ENCODE peak calls at places on chromosomes 11 and 22, in five cellular contexts. One of them, this sample, is unnamed.

GRCh38 chr22:30301995-30302809 is 12.9 kb upstream of the CASTOR1 start:
- DNase-seq in NCI-H1105: no peak
- DNase-seq in GDM1: peak; percentile 76
- DNase-seq in neural progenitor cell: no peak
- DNase-seq in T follicular helper cell: no peak
- DNase-seq in this sample: no peak

GRCh38 chr11:3995949-3996554 is 98.5 kb upstream of the RRM1 start:
- DNase-seq in GDM1: no peak
- DNase-seq in NCI-H1105: no peak
- DNase-seq in neural progenitor cell: no peak
- DNase-seq in T follicular helper cell: no peak
- DNase-seq in this sample: no peak

GRCh38 chr22:19419464-19420178 is 11.9 kb downstream of the HIRA start:
- DNase-seq in T follicular helper cell: no peak
- DNase-seq in GDM1: no peak
- DNase-seq in neural progenitor cell: no peak
- DNase-seq in NCI-H1105: no peak
- DNase-seq in this sample: no peak

GRCh38 chr11:82250047-82250446 is 483.6 kb downstream of the FAM181B start:
- DNase-seq in GDM1: no peak
- DNase-seq in T follicular helper cell: no peak
- DNase-seq in neural progenitor cell: no peak
- DNase-seq in NCI-H1105: no peak
- DNase-seq in this sample: no peak

GRCh38 chr11:9015677-9016076 is 11.9 kb upstream of the NRIP3 start:
- DNase-seq in NCI-H1105: peak; percentile 61
- DNase-seq in neural progenitor cell: peak; percentile 89
- DNase-seq in T follicular helper cell: peak; percentile 29
- DNase-seq in GDM1: peak; percentile 68
- DNase-seq in this sample: no peak

GRCh38 chr11:119854521-119854920 is 125.5 kb upstream of the NECTIN1 start:
- DNase-seq in neural progenitor cell: no peak
- DNase-seq in NCI-H1105: peak; percentile 15
- DNase-seq in T follicular helper cell: no peak
- DNase-seq in GDM1: no peak
- DNase-seq in this sample: no peak

GRCh38 chr11:43830928-43831440 is 49.6 kb upstream of the ALKBH3 start:
- DNase-seq in NCI-H1105: no peak
- DNase-seq in T follicular helper cell: no peak
- DNase-seq in neural progenitor cell: no peak
- DNase-seq in GDM1: no peak
- DNase-seq in this sample: no peak

GRCh38 chr22:49057910-49058309 is 769.8 kb downstream of the BRD1 start:
- DNase-seq in GDM1: no peak
- DNase-seq in T follicular helper cell: no peak
- DNase-seq in NCI-H1105: no peak
- DNase-seq in neural progenitor cell: no peak
- DNase-seq in this sample: no peak

GRCh38 chr11:33376331-33377099 is 119.3 kb downstream of the HIPK3 start:
- DNase-seq in neural progenitor cell: peak; percentile 66
- DNase-seq in GDM1: no peak
- DNase-seq in NCI-H1105: peak; percentile 42
- DNase-seq in T follicular helper cell: no peak
- DNase-seq in this sample: no peak

GRCh38 chr22:33082221-33082620 is 24.0 kb upstream of the SYN3 start:
- DNase-seq in T follicular helper cell: no peak
- DNase-seq in NCI-H1105: no peak
- DNase-seq in GDM1: no peak
- DNase-seq in neural progenitor cell: no peak
- DNase-seq in this sample: no peak

GRCh38 chr11:94314064-94314463 is 9.7 kb downstream of the IZUMO1R start:
- DNase-seq in GDM1: no peak
- DNase-seq in NCI-H1105: no peak
- DNase-seq in T follicular helper cell: no peak
- DNase-seq in neural progenitor cell: no peak
- DNase-seq in this sample: no peak

GRCh38 chr11:106449756-106450155 is 372.3 kb downstream of the AASDHPPT start:
- DNase-seq in neural progenitor cell: no peak
- DNase-seq in GDM1: no peak
- DNase-seq in T follicular helper cell: no peak
- DNase-seq in NCI-H1105: no peak
- DNase-seq in this sample: no peak

GRCh38 chr11:133946541-133947297 is 10.0 kb downstream of the IGSF9B start:
- DNase-seq in T follicular helper cell: no peak
- DNase-seq in neural progenitor cell: peak; percentile 68
- DNase-seq in NCI-H1105: no peak
- DNase-seq in GDM1: no peak
- DNase-seq in this sample: no peak

GRCh38 chr11:15972838-15973237 is 383.5 kb downstream of the SOX6 start:
- DNase-seq in T follicular helper cell: no peak
- DNase-seq in GDM1: no peak
- DNase-seq in NCI-H1105: no peak
- DNase-seq in neural progenitor cell: no peak
- DNase-seq in this sample: no peak

GRCh38 chr11:73204711-73205121 is 13.4 kb upstream of the P2RY2 start:
- DNase-seq in GDM1: peak; percentile 77
- DNase-seq in NCI-H1105: no peak
- DNase-seq in neural progenitor cell: no peak
- DNase-seq in T follicular helper cell: no peak
- DNase-seq in this sample: no peak

GRCh38 chr11:91248199-91248807 is 976.3 kb upstream of the FAT3 start:
- DNase-seq in GDM1: no peak
- DNase-seq in NCI-H1105: peak; percentile 25
- DNase-seq in T follicular helper cell: no peak
- DNase-seq in neural progenitor cell: peak; percentile 65
- DNase-seq in this sample: no peak

GRCh38 chr22:32353292-32353691 is 4.4 kb upstream of the RFPL3 start:
- DNase-seq in T follicular helper cell: no peak
- DNase-seq in GDM1: no peak
- DNase-seq in neural progenitor cell: no peak
- DNase-seq in NCI-H1105: no peak
- DNase-seq in this sample: no peak

GRCh38 chr11:9759519-9760179 is 95.8 kb downstream of the SWAP70 start:
- DNase-seq in neural progenitor cell: no peak
- DNase-seq in NCI-H1105: no peak
- DNase-seq in T follicular helper cell: peak; percentile 54
- DNase-seq in GDM1: peak; percentile 70
- DNase-seq in this sample: peak; percentile 76

GRCh38 chr11:91164452-91164822 is 941.6 kb upstream of the CHORDC1 start:
- DNase-seq in NCI-H1105: peak; percentile 6
- DNase-seq in neural progenitor cell: no peak
- DNase-seq in T follicular helper cell: no peak
- DNase-seq in GDM1: no peak
- DNase-seq in this sample: no peak